ENCODE peak calls at places on chromosomes 3 and 15, in nine cellular contexts. Z is cardiac fibroblast, Q is DND-41, S is HCT116, E is AG10803, B is choroid plexus epithelial cell, K is GM12865, F is A549, R is nephron progenitor cell. T is an unnamed sample.

GRCh38 chr3:141371882-141372281 is 3.6 kb downstream of the ZBTB38 start:
- DNase-seq in R (no peak), Q (no peak), E (no peak), S (no peak), K (peak; percentile 78), B (no peak), Z (peak; percentile 6), F (no peak), T (peak; percentile 37)

GRCh38 chr3:113223831-113224240 is 12.5 kb downstream of the BOC start:
- DNase-seq in R (no peak), F (no peak), Z (no peak), E (no peak), S (no peak), Q (no peak), B (peak; percentile 23), K (peak; percentile 72), T (peak; percentile 74)

GRCh38 chr3:185976977-185977678 is 39.3 kb upstream of the TRA2B start:
- DNase-seq in F (peak; percentile 71), Z (peak; percentile 79), S (peak; percentile 57), R (peak; percentile 87), Q (peak; percentile 74), K (peak; percentile 85), E (peak; percentile 63), B (peak; percentile 83), T (peak; percentile 96)

GRCh38 chr3:126988451-126989021 is 5.6 kb downstream of the PLXNA1 start:
- DNase-seq in R (no peak), S (no peak), Z (no peak), B (no peak), K (no peak), Q (no peak), F (no peak), E (no peak), T (no peak)

GRCh38 chr15:51982013-51982769 is 10.6 kb upstream of the LEO1 start:
- DNase-seq in F (peak; percentile 89), K (peak; percentile 89), R (no peak), B (peak; percentile 91), S (peak; percentile 50), E (peak; percentile 83), Z (peak; percentile 91), Q (peak; percentile 86), T (peak; percentile 76)

GRCh38 chr3:81465510-81465909 is 295.9 kb downstream of the GBE1 start:
- DNase-seq in S (no peak), Z (peak; percentile 57), Q (no peak), R (no peak), F (no peak), B (no peak), E (no peak), K (no peak), T (no peak)

GRCh38 chr3:28667646-28668376 is 319.2 kb upstream of the AZI2 start:
- DNase-seq in F (peak; percentile 65), R (peak; percentile 71), E (peak; percentile 58), Q (peak; percentile 66), B (peak; percentile 78), Z (peak; percentile 74), K (peak; percentile 83), S (peak; percentile 51), T (peak; percentile 72)

GRCh38 chr3:54905936-54906335 is 21.9 kb downstream of the LRTM1 start:
- DNase-seq in F (no peak), B (no peak), Q (no peak), K (no peak), E (peak; percentile 15), Z (no peak), R (no peak), S (no peak), T (no peak)

GRCh38 chr3:186841637-186842036 is 873 bp upstream of the ADIPOQ start:
- DNase-seq in Z (no peak), B (no peak), Q (no peak), E (no peak), K (no peak), F (no peak), R (no peak), S (no peak), T (no peak)

GRCh38 chr3:178010306-178010705 is 525.9 kb upstream of the KCNMB2 start:
- DNase-seq in E (no peak), Z (no peak), K (no peak), R (no peak), S (no peak), F (no peak), B (no peak), Q (no peak), T (no peak)

GRCh38 chr3:4828279-4829030 is 150.8 kb upstream of the BHLHE40 start:
- DNase-seq in K (no peak), S (no peak), B (peak; percentile 46), Z (peak; percentile 81), Q (no peak), R (no peak), E (peak; percentile 94), F (peak; percentile 42), T (no peak)

GRCh38 chr3:146817705-146818104 is 212.6 kb upstream of the PLSCR5 start:
- DNase-seq in E (peak; percentile 70), R (no peak), F (peak; percentile 10), Z (peak; percentile 67), Q (no peak), S (peak; percentile 26), B (peak; percentile 89), K (no peak), T (no peak)

GRCh38 chr3:99108508-99108907 is 207.0 kb upstream of the DCBLD2 start:
- DNase-seq in K (no peak), R (no peak), B (peak; percentile 98), S (no peak), E (peak; percentile 98), F (peak; percentile 32), Q (no peak), Z (peak; percentile 99), T (no peak)

GRCh38 chr3:31695280-31696008 is 162.7 kb downstream of the STT3B start:
- DNase-seq in Z (peak; percentile 13), E (no peak), F (peak; percentile 13), R (no peak), B (peak; percentile 44), S (no peak), Q (peak; percentile 41), K (peak; percentile 51), T (peak; percentile 62)

GRCh38 chr15:40941528-40942336 is 11.5 kb upstream of the CHAC1 start:
- DNase-seq in E (peak; percentile 77), Z (peak; percentile 61), B (peak; percentile 67), S (no peak), Q (peak; percentile 79), K (peak; percentile 90), F (peak; percentile 58), R (peak; percentile 85), T (peak; percentile 78)

GRCh38 chr3:189766416-189766815 is 135.2 kb downstream of the TP63 start:
- DNase-seq in S (no peak), B (peak; percentile 7), Q (no peak), R (no peak), K (no peak), Z (no peak), E (peak; percentile 33), F (no peak), T (no peak)

DNA sequence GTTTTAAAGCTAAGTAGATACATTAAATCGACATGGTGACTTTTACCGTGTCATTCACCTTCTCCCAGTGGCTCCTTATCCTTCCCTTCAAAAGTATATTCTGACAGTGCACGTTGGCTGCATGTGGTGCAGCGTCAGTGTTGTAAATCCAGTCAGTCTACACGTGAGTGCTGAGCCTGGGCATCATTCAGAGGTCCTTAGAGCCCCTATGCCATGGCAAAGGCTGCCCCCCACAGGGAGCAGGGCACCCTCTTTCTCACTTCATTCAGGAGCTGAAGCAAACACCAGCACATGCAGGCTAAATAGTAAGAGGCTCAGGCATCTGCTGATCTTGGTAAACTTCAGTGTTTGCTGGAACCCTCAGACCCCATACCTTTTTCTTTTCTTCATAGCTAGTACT is 43.3 kb downstream of the RASGRP1 start:
- DNase-seq in B (no peak), Z (no peak), S (no peak), E (no peak), Q (no peak), R (no peak), F (no peak), K (no peak), T (no peak)
- TF ChIP-seq CTCF in B (no peak), Z (no peak), S (no peak), E (no peak), Q (no peak), R (no peak), F (no peak), K (no peak), T (no peak)

GRCh38 chr3:13107661-13108060 is 34.4 kb upstream of the IQSEC1 start:
- DNase-seq in S (no peak), Q (no peak), E (no peak), B (no peak), Z (no peak), F (no peak), K (no peak), R (no peak), T (no peak)
- TF ChIP-seq CTCF in S (no peak), Q (no peak), E (no peak), B (no peak), Z (no peak), F (no peak), K (no peak), R (no peak), T (no peak)

DNA sequence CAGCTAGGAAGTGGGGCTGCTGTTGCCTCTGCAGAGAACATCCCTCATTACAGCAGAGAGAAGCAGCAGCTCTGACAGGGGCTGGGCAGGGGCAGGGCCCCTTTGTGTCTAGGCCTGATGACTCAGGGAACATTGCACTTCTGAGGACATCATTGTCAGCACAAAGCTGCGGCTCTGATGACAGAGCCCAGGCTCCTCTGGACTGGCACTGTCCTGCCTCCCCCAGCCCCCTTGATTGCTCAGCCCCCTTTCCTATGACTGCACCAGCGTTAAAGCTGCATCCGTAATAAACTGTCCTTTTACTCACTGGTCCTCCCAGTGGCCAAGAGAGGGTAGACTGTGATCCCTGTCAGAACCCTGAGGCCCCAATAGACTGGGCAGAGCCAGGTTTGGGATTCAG is 18.3 kb downstream of the TRH start:
- DNase-seq in Z (peak; percentile 10), S (no peak), Q (no peak), E (no peak), K (no peak), F (peak; percentile 13), R (no peak), B (peak; percentile 30), T (no peak)
- TF ChIP-seq CTCF in Z (peak; percentile 49), S (no peak), Q (no peak), E (peak; percentile 56), K (peak; percentile 3), F (peak; percentile 14), R (peak; percentile 45), B (peak; percentile 62), T (no peak)

GRCh38 chr15:73631915-73632669 is 1.1 kb downstream of the NPTN start:
- DNase-seq in Z (peak; percentile 59), K (peak; percentile 22), Q (peak; percentile 14), R (peak; percentile 24), E (peak; percentile 57), S (no peak), F (peak; percentile 26), B (peak; percentile 67), T (peak; percentile 16)

GRCh38 chr15:73633991-73634495 is 854 bp upstream of the NPTN start:
- DNase-seq in R (no peak), F (peak; percentile 69), B (peak; percentile 96), S (peak; percentile 85), K (no peak), Z (peak; percentile 96), Q (no peak), E (peak; percentile 93), T (no peak)

GRCh38 chr15:73632670-73633058 is 525 bp downstream of the NPTN start:
- DNase-seq in B (no peak), K (peak; percentile 31), S (no peak), Q (peak; percentile 24), F (no peak), Z (no peak), E (no peak), R (no peak), T (no peak)

GRCh38 chr15:73630796-73631471 is 2.3 kb downstream of the NPTN start:
- DNase-seq in Z (no peak), Q (no peak), K (peak; percentile 8), B (peak; percentile 42), R (no peak), E (no peak), S (no peak), F (no peak), T (no peak)

GRCh38 chr15:73633111-73633990 is at the start of gene NPTN:
- DNase-seq in B (peak; percentile 99), Q (peak; percentile 96), F (peak; percentile 98), S (peak; percentile 89), Z (peak; percentile 97), E (peak; percentile 98), R (peak; percentile 98), K (peak; percentile 99), T (peak; percentile 98)
- TF ChIP-seq CTCF in B (no peak), Q (no peak), F (peak; percentile 13), S (no peak), Z (peak; percentile 3), E (peak; percentile 16), R (no peak), K (no peak), T (no peak)